ENCODE peak calls at places on chromosomes 7 and 10, in six cellular contexts. One of them, this sample, is unnamed.

GRCh38 chr10:81000781-81001180 is 463.1 kb downstream of the SH2D4B start:
- DNase-seq in IMR-90: no peak
- DNase-seq in BE2C: no peak
- DNase-seq in gastrocnemius medialis: no peak
- DNase-seq in left ventricle myocardium inferior: no peak
- DNase-seq in H1: no peak
- DNase-seq in this sample: no peak

GRCh38 chr7:42858570-42858969 is 53.3 kb downstream of the C7orf25 start:
- DNase-seq in IMR-90: peak; percentile 26
- DNase-seq in BE2C: no peak
- DNase-seq in gastrocnemius medialis: no peak
- DNase-seq in left ventricle myocardium inferior: no peak
- DNase-seq in H1: no peak
- DNase-seq in this sample: no peak

GRCh38 chr7:28239823-28240204 is 59.2 kb upstream of the JAZF1 start:
- DNase-seq in IMR-90: no peak
- DNase-seq in BE2C: no peak
- DNase-seq in gastrocnemius medialis: no peak
- DNase-seq in left ventricle myocardium inferior: no peak
- DNase-seq in H1: no peak
- DNase-seq in this sample: no peak

GRCh38 chr10:11337516-11337915 is 273.9 kb downstream of the USP6NL start:
- DNase-seq in IMR-90: no peak
- DNase-seq in BE2C: no peak
- DNase-seq in gastrocnemius medialis: no peak
- DNase-seq in left ventricle myocardium inferior: no peak
- DNase-seq in H1: no peak
- DNase-seq in this sample: no peak

GRCh38 chr10:75137533-75138438 is 26.3 kb downstream of the SAMD8 start:
- DNase-seq in IMR-90: peak; percentile 72
- DNase-seq in BE2C: no peak
- DNase-seq in gastrocnemius medialis: no peak
- DNase-seq in left ventricle myocardium inferior: no peak
- DNase-seq in H1: no peak
- DNase-seq in this sample: no peak

GRCh38 chr7:107408349-107408748 is 61.5 kb upstream of the GPR22 start:
- DNase-seq in IMR-90: peak; percentile 40
- DNase-seq in BE2C: no peak
- DNase-seq in gastrocnemius medialis: no peak
- DNase-seq in left ventricle myocardium inferior: no peak
- DNase-seq in H1: no peak
- DNase-seq in this sample: no peak

GRCh38 chr7:46145412-46145811 is 224.3 kb upstream of the IGFBP3 start:
- DNase-seq in IMR-90: peak; percentile 99
- DNase-seq in BE2C: no peak
- DNase-seq in gastrocnemius medialis: no peak
- DNase-seq in left ventricle myocardium inferior: no peak
- DNase-seq in H1: no peak
- DNase-seq in this sample: no peak

GRCh38 chr10:80964955-80965614 is 427.4 kb downstream of the SH2D4B start:
- DNase-seq in IMR-90: no peak
- DNase-seq in BE2C: no peak
- DNase-seq in gastrocnemius medialis: no peak
- DNase-seq in left ventricle myocardium inferior: no peak
- DNase-seq in H1: no peak
- DNase-seq in this sample: no peak

GRCh38 chr10:30059209-30060107 is at the start of gene JCAD:
- DNase-seq in IMR-90: no peak
- DNase-seq in BE2C: peak; percentile 71
- DNase-seq in gastrocnemius medialis: peak; percentile 38
- DNase-seq in left ventricle myocardium inferior: peak; percentile 87
- DNase-seq in H1: peak; percentile 86
- DNase-seq in this sample: peak; percentile 83

GRCh38 chr7:91383186-91383585 is 119.0 kb downstream of the FZD1 start:
- DNase-seq in IMR-90: peak; percentile 64
- DNase-seq in BE2C: no peak
- DNase-seq in gastrocnemius medialis: no peak
- DNase-seq in left ventricle myocardium inferior: no peak
- DNase-seq in H1: no peak
- DNase-seq in this sample: no peak
- H3K4me3 ChIP-seq in IMR-90: no peak overlapping the region
- H3K4me3 ChIP-seq in BE2C: no peak overlapping the region
- H3K4me3 ChIP-seq in gastrocnemius medialis: no peak overlapping the region
- H3K4me3 ChIP-seq in left ventricle myocardium inferior: no peak overlapping the region
- H3K4me3 ChIP-seq in H1: no peak overlapping the region
- H3K4me3 ChIP-seq in this sample: no peak overlapping the region

DNA sequence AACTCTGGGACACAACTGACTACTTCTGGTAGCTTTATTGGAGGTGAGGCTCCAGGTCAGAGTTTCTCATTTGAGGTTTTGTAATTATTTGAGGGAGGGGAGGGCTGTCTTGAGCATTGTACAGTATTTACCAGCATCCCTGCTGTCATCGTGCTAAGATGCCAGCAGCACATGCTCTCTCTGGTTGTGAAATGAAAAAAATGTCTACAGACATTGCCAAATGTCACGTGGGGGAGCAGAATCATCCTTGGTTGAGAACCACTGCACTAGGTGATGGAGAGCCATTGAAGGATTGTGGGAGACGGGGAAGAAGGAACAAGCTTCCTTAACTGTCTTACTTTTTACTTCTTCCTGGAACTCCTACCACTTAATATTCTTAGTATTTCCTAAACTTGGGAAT is 5.0 kb downstream of the SEPTIN7 start:
- DNase-seq in IMR-90: no peak
- DNase-seq in BE2C: no peak
- DNase-seq in gastrocnemius medialis: no peak
- DNase-seq in left ventricle myocardium inferior: no peak
- DNase-seq in H1: no peak
- DNase-seq in this sample: no peak
- H3K36me3 ChIP-seq in IMR-90: no peaks in the 10 kb centered on the region
- H3K36me3 ChIP-seq in BE2C: no peaks in the 10 kb centered on the region
- H3K36me3 ChIP-seq in gastrocnemius medialis: no peaks in the 10 kb centered on the region
- H3K36me3 ChIP-seq in left ventricle myocardium inferior: no peaks in the 10 kb centered on the region
- H3K36me3 ChIP-seq in H1: no peaks in the 10 kb centered on the region
- H3K36me3 ChIP-seq in this sample: no peaks in the 10 kb centered on the region

GRCh38 chr10:127757033-127757432 is 20.0 kb downstream of the FOXI2 start:
- DNase-seq in IMR-90: no peak
- DNase-seq in BE2C: no peak
- DNase-seq in gastrocnemius medialis: no peak
- DNase-seq in left ventricle myocardium inferior: no peak
- DNase-seq in H1: no peak
- DNase-seq in this sample: no peak
- TF ChIP-seq CTCF in IMR-90: no peak
- TF ChIP-seq CTCF in BE2C: peak; percentile 1
- TF ChIP-seq CTCF in gastrocnemius medialis: no peak
- TF ChIP-seq CTCF in left ventricle myocardium inferior: peak; percentile 12
- TF ChIP-seq CTCF in H1: peak; percentile 61
- TF ChIP-seq CTCF in this sample: no peak

GRCh38 chr10:77925795-77926565 is 575 bp downstream of the DLG5 start:
- DNase-seq in IMR-90: no peak
- DNase-seq in BE2C: peak; percentile 56
- DNase-seq in gastrocnemius medialis: peak; percentile 67
- DNase-seq in left ventricle myocardium inferior: peak; percentile 45
- DNase-seq in H1: peak; percentile 84
- DNase-seq in this sample: peak; percentile 54

GRCh38 chr10:77922551-77923179 is 3.9 kb downstream of the DLG5 start:
- DNase-seq in IMR-90: no peak
- DNase-seq in BE2C: no peak
- DNase-seq in gastrocnemius medialis: no peak
- DNase-seq in left ventricle myocardium inferior: no peak
- DNase-seq in H1: no peak
- DNase-seq in this sample: no peak

GRCh38 chr10:77927343-77928256 is 1.0 kb upstream of the DLG5 start:
- DNase-seq in IMR-90: no peak
- DNase-seq in BE2C: no peak
- DNase-seq in gastrocnemius medialis: no peak
- DNase-seq in left ventricle myocardium inferior: no peak
- DNase-seq in H1: peak; percentile 67
- DNase-seq in this sample: no peak

GRCh38 chr10:77925410-77925794 is 1.2 kb downstream of the DLG5 start:
- DNase-seq in IMR-90: peak; percentile 45
- DNase-seq in BE2C: no peak
- DNase-seq in gastrocnemius medialis: no peak
- DNase-seq in left ventricle myocardium inferior: no peak
- DNase-seq in H1: no peak
- DNase-seq in this sample: no peak

DNA sequence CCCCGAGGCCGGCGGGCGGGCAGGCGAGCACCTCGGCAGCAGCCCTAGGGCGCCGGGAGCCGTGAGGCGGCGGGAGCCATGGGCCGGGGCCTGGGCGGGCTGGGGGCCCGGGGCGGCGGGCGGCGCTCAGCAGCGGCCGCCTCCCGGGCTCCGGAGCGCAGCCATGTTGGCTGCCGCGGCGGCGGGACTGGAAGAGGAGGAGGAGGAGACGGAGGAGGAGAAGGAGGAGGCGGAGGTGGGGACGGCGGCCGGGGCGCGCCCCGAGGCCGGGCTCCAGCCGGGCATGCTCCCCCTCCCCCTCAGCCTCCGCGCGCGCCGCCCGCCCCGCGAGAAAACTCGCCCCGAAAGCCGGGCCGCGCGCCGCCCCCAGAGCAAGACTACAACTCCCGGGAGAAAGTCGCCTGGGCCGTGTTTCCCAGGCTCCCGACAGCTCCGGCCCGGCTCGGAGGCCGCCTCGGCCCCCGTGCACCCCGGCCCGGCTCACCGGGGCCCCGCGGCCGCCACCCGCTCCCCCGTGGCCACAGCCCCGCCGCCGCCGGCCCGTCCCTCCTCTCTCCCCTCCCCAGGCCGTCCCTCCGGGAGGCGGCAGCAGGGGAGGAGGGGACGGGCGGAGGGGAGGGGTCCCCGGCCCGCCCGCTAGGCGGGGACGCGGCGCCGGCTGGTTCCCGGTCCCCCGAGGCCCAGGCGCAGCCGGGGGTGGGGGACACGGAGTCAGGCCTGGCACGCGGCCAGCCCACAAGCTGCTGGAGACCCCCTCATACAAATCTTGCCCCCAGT is at the start of gene DLG5:
- DNase-seq in IMR-90: peak; percentile 52
- DNase-seq in BE2C: peak; percentile 55
- DNase-seq in gastrocnemius medialis: peak; percentile 43
- DNase-seq in left ventricle myocardium inferior: peak; percentile 73
- DNase-seq in H1: peak; percentile 68
- DNase-seq in this sample: peak; percentile 85
- H3K4me3 ChIP-seq in IMR-90: peak within 1 kb of the TSS; percentile 99
- H3K4me3 ChIP-seq in BE2C: peak within 1 kb of the TSS; percentile 76
- H3K4me3 ChIP-seq in gastrocnemius medialis: peak within 1 kb of the TSS; percentile 71
- H3K4me3 ChIP-seq in left ventricle myocardium inferior: peak within 1 kb of the TSS; percentile 96
- H3K4me3 ChIP-seq in H1: peak within 1 kb of the TSS; percentile 80
- H3K4me3 ChIP-seq in this sample: peak within 1 kb of the TSS; percentile 90

GRCh38 chr10:125129076-125129458 is 31.3 kb downstream of the CTBP2 start:
- DNase-seq in IMR-90: no peak
- DNase-seq in BE2C: no peak
- DNase-seq in gastrocnemius medialis: no peak
- DNase-seq in left ventricle myocardium inferior: no peak
- DNase-seq in H1: no peak
- DNase-seq in this sample: no peak
- H3K36me3 ChIP-seq in IMR-90: peaks cover 44% of the 10 kb centered on the region
- H3K36me3 ChIP-seq in BE2C: peaks cover 46% of the 10 kb centered on the region
- H3K36me3 ChIP-seq in gastrocnemius medialis: no peaks in the 10 kb centered on the region
- H3K36me3 ChIP-seq in left ventricle myocardium inferior: peaks cover 26% of the 10 kb centered on the region
- H3K36me3 ChIP-seq in H1: peaks cover 6% of the 10 kb centered on the region
- H3K36me3 ChIP-seq in this sample: no peaks in the 10 kb centered on the region

GRCh38 chr10:60293797-60294196 is 95.9 kb downstream of the ANK3 start:
- DNase-seq in IMR-90: peak; percentile 44
- DNase-seq in BE2C: no peak
- DNase-seq in gastrocnemius medialis: no peak
- DNase-seq in left ventricle myocardium inferior: no peak
- DNase-seq in H1: no peak
- DNase-seq in this sample: no peak

GRCh38 chr10:60288291-60288690 is 101.4 kb downstream of the ANK3 start:
- DNase-seq in IMR-90: no peak
- DNase-seq in BE2C: no peak
- DNase-seq in gastrocnemius medialis: no peak
- DNase-seq in left ventricle myocardium inferior: no peak
- DNase-seq in H1: no peak
- DNase-seq in this sample: no peak

GRCh38 chr10:60289800-60290199 is 99.9 kb downstream of the ANK3 start:
- DNase-seq in IMR-90: no peak
- DNase-seq in BE2C: no peak
- DNase-seq in gastrocnemius medialis: no peak
- DNase-seq in left ventricle myocardium inferior: no peak
- DNase-seq in H1: no peak
- DNase-seq in this sample: no peak

GRCh38 chr10:60291354-60291930 is 98.2 kb downstream of the ANK3 start:
- DNase-seq in IMR-90: no peak
- DNase-seq in BE2C: no peak
- DNase-seq in gastrocnemius medialis: no peak
- DNase-seq in left ventricle myocardium inferior: no peak
- DNase-seq in H1: no peak
- DNase-seq in this sample: no peak

DNA sequence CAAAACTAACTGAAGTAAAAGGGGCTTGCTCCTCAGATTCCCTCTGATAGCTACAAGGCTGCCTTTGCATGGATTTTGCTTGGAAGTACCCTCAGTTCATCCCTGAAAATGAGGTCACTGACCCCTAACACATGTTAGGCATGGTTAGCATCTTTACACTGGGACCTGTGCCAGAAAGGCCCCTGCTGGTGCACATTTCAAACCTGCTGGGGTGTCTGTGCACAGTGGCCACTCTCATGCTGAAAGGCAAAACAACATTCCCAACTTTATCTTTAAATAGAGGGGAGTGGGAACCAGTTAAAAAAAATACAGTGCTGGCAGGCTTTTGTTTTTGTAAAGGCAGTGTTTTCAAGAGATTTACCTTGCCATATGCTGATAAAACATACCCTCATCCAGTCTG is 99.1 kb downstream of the ANK3 start:
- DNase-seq in IMR-90: no peak
- DNase-seq in BE2C: peak; percentile 75
- DNase-seq in gastrocnemius medialis: no peak
- DNase-seq in left ventricle myocardium inferior: no peak
- DNase-seq in H1: no peak
- DNase-seq in this sample: no peak
- TF ChIP-seq CTCF in IMR-90: no peak
- TF ChIP-seq CTCF in BE2C: peak; percentile 21
- TF ChIP-seq CTCF in gastrocnemius medialis: no peak
- TF ChIP-seq CTCF in left ventricle myocardium inferior: no peak
- TF ChIP-seq CTCF in H1: no peak
- TF ChIP-seq CTCF in this sample: no peak

GRCh38 chr10:114402871-114403544 is 1.3 kb downstream of the AFAP1L2 start:
- DNase-seq in IMR-90: no peak
- DNase-seq in BE2C: no peak
- DNase-seq in gastrocnemius medialis: no peak
- DNase-seq in left ventricle myocardium inferior: no peak
- DNase-seq in H1: no peak
- DNase-seq in this sample: no peak
- H3K4me3 ChIP-seq in IMR-90: no peak overlapping the region
- H3K4me3 ChIP-seq in BE2C: no peak overlapping the region
- H3K4me3 ChIP-seq in gastrocnemius medialis: peak overlapping the region; percentile 57
- H3K4me3 ChIP-seq in left ventricle myocardium inferior: peak overlapping the region; percentile 75
- H3K4me3 ChIP-seq in H1: peak overlapping the region; percentile 59
- H3K4me3 ChIP-seq in this sample: peak overlapping the region; percentile 69

DNA sequence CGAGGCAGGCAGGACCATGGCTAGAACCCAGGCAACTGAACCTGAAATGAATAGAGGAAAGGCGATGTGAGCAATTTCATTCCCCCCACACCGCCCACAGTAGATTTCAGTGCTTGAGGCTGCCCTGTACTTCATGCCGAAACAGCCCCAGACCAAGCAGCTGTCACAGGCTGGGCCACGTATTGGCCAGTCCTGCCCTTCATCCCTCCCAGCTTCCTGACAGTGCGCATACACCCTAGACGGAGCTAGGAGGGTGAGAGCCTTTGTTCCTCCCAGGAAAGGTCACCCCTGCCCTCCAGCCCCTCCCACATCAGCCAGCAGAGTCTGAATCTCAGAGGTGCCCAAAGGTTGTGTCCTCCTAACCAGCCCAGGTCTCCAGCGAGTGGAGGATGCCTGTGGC is 98.8 kb downstream of the ZMIZ1 start:
- DNase-seq in IMR-90: no peak
- DNase-seq in BE2C: no peak
- DNase-seq in gastrocnemius medialis: no peak
- DNase-seq in left ventricle myocardium inferior: no peak
- DNase-seq in H1: no peak
- DNase-seq in this sample: no peak
- H3K36me3 ChIP-seq in IMR-90: peaks cover 75% of the 10 kb centered on the region
- H3K36me3 ChIP-seq in BE2C: peaks cover 43% of the 10 kb centered on the region
- H3K36me3 ChIP-seq in gastrocnemius medialis: no peaks in the 10 kb centered on the region
- H3K36me3 ChIP-seq in left ventricle myocardium inferior: peaks cover 43% of the 10 kb centered on the region
- H3K36me3 ChIP-seq in H1: no peaks in the 10 kb centered on the region
- H3K36me3 ChIP-seq in this sample: no peaks in the 10 kb centered on the region

This sample was measured in psoas muscle.